ENCODE peak calls at places on chromosomes 13 and 19, in four cellular contexts. V is IMR-90, E is mesendoderm, X is H1. L is an unnamed sample.

GRCh38 chr19:42246869-42247630 is 4.6 kb upstream of the GSK3A start:
- DNase-seq in V (peak), E (no peak), X (no peak), L (no peak)

GRCh38 chr19:7395793-7396192 is 47.1 kb downstream of the ARHGEF18 start:
- DNase-seq in V (no peak), E (no peak), X (no peak), L (no peak)

GRCh38 chr13:25180450-25180794 is 8.3 kb upstream of the AMER2 start:
- DNase-seq in V (no peak), E (no peak), X (no peak), L (no peak)

GRCh38 chr13:29753593-29754485 is 96.6 kb downstream of the UBL3 start:
- DNase-seq in V (peak), E (no peak), X (no peak), L (no peak)

GRCh38 chr19:40584007-40584406 is 7.3 kb downstream of the SHKBP1 start:
- DNase-seq in V (no peak), E (no peak), X (no peak), L (no peak)

GRCh38 chr13:113602291-113602970 is 17.9 kb downstream of the TFDP1 start:
- DNase-seq in V (no peak), E (no peak), X (no peak), L (no peak)

GRCh38 chr13:91516799-91517198 is 118.4 kb downstream of the GPC5 start:
- DNase-seq in V (no peak), E (no peak), X (no peak), L (no peak)

GRCh38 chr19:4267101-4267900 is 11.8 kb upstream of the SHD start:
- DNase-seq in V (peak), E (peak), X (peak), L (peak)

GRCh38 chr13:56335775-56336174 is 804.9 kb upstream of the PRR20A start:
- DNase-seq in V (no peak), E (no peak), X (no peak), L (no peak)

GRCh38 chr13:32284927-32285632 is 30.1 kb downstream of the ZAR1L start:
- DNase-seq in V (peak), E (peak), X (no peak), L (no peak)

GRCh38 chr19:40578442-40578908 is 1.8 kb downstream of the SHKBP1 start:
- DNase-seq in V (peak), E (peak), X (no peak), L (peak)

GRCh38 chr19:38655148-38655824 is 7.8 kb downstream of the ACTN4 start:
- DNase-seq in V (peak), E (no peak), X (no peak), L (no peak)

GRCh38 chr13:18956473-18957078 is 225.0 kb downstream of the TUBA3C start:
- DNase-seq in V (no peak), E (no peak), X (no peak), L (no peak)

GRCh38 chr13:104920091-104920490 is 1615.4 kb downstream of the EFNB2 start:
- DNase-seq in V (no peak), E (no peak), X (no peak), L (no peak)

GRCh38 chr19:58456111-58456510 is 4.7 kb downstream of the ZNF324B start:
- DNase-seq in V (no peak), E (no peak), X (no peak), L (no peak)

GRCh38 chr13:113452942-113453901 is at the start of gene ADPRHL1:
- DNase-seq in V (no peak), E (no peak), X (no peak), L (no peak)

GRCh38 chr13:44819245-44819644 is 170.0 kb downstream of the NUFIP1 start:
- DNase-seq in V (peak), E (peak), X (no peak), L (no peak)

GRCh38 chr19:33445752-33446070 is 72.2 kb downstream of the CEBPG start:
- DNase-seq in V (no peak), E (no peak), X (no peak), L (no peak)

GRCh38 chr19:33370783-33371182 is 2.7 kb upstream of the CEBPG start:
- DNase-seq in V (no peak), E (no peak), X (no peak), L (no peak)

GRCh38 chr19:40264314-40265054 is 20.7 kb downstream of the AKT2 start:
- DNase-seq in V (no peak), E (peak), X (no peak), L (no peak)

GRCh38 chr19:57559404-57560025 is at the start of gene ZNF550:
- DNase-seq in V (peak), E (peak), X (no peak), L (peak)

GRCh38 chr13:85405316-85405897 is 393.8 kb downstream of the SLITRK6 start:
- DNase-seq in V (no peak), E (no peak), X (no peak), L (peak)

GRCh38 chr13:79791471-79792042 is 310.6 kb downstream of the NDFIP2 start:
- DNase-seq in V (no peak), E (no peak), X (no peak), L (no peak)

GRCh38 chr13:23709521-23709920 is 139.3 kb downstream of the TNFRSF19 start:
- DNase-seq in V (peak), E (peak), X (no peak), L (no peak)

GRCh38 chr13:114143806-114144605 is 11.6 kb upstream of the RASA3 start:
- DNase-seq in V (no peak), E (peak), X (no peak), L (peak)

GRCh38 chr19:39671739-39672363 is 16.1 kb downstream of the LGALS16 start:
- DNase-seq in V (peak), E (peak), X (peak), L (peak)

GRCh38 chr19:58558066-58558622 is at the start of gene UBE2M:
- DNase-seq in V (no peak), E (peak), X (no peak), L (peak)

GRCh38 chr13:24923305-24923640 is 159.3 kb downstream of the RNF17 start:
- DNase-seq in V (peak), E (no peak), X (no peak), L (no peak)

GRCh38 chr19:48069435-48069834 is 25.6 kb upstream of the CABP5 start:
- DNase-seq in V (no peak), E (peak), X (no peak), L (no peak)

GRCh38 chr13:67023088-67023893 is 206.8 kb downstream of the PCDH9 start:
- DNase-seq in V (peak), E (peak), X (no peak), L (peak)

GRCh38 chr13:112434032-112434431 is 57.9 kb downstream of the SPACA7 start:
- DNase-seq in V (no peak), E (no peak), X (no peak), L (no peak)

GRCh38 chr13:25901460-25902376 is 150.1 kb downstream of the SHISA2 start:
- DNase-seq in V (peak), E (peak), X (no peak), L (no peak)

GRCh38 chr13:80116107-80116506 is 224.8 kb downstream of the SPRY2 start:
- DNase-seq in V (peak), E (no peak), X (no peak), L (no peak)

GRCh38 chr13:52738719-52739467 is 727 bp downstream of the CNMD start:
- DNase-seq in V (no peak), E (peak), X (no peak), L (peak)

GRCh38 chr19:10920781-10921180 is 7.7 kb downstream of the YIPF2 start:
- DNase-seq in V (no peak), E (no peak), X (no peak), L (no peak)

GRCh38 chr13:99335603-99336002 is 28.4 kb upstream of the GPR183 start:
- DNase-seq in V (no peak), E (no peak), X (no peak), L (no peak)
- H3K56ac ChIP-seq in V (no peak), E (no peak), X (no peak), L (no peak)

DNA sequence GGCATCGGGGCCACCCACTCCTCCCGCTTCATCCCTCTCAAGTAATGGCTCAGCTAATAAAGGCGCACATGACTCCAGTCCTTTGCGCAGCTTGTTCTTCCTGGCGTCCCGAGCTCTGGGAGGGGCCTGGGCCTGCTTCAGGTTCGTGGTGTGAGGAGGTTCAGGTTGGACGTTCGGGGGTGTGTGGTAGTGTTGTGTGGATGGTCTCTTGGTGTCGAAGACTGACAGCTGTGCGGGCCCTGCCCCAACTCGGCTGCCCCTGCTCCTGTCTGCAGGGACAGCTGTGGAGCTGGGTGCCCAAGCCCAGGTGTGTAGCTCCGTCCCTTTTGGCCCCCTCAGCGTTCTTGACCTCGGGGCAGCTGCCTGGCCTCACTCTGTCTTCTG is 2.2 kb downstream of the RPS15 start:
- DNase-seq in V (no peak), E (no peak), X (no peak), L (no peak)
- H3K56ac ChIP-seq in V (no peak), E (no peak), X (no peak), L (no peak)

GRCh38 chr19:51709575-51709974 is 14.2 kb downstream of the HAS1 start:
- DNase-seq in V (no peak), E (no peak), X (no peak), L (no peak)
- H3K56ac ChIP-seq in V (no peak), E (no peak), X (no peak), L (no peak)

GRCh38 chr13:98048263-98048662 is 94.6 kb upstream of the FARP1 start:
- DNase-seq in V (no peak), E (peak), X (no peak), L (no peak)
- H3K56ac ChIP-seq in V (no peak), E (peak), X (no peak), L (no peak)

DNA sequence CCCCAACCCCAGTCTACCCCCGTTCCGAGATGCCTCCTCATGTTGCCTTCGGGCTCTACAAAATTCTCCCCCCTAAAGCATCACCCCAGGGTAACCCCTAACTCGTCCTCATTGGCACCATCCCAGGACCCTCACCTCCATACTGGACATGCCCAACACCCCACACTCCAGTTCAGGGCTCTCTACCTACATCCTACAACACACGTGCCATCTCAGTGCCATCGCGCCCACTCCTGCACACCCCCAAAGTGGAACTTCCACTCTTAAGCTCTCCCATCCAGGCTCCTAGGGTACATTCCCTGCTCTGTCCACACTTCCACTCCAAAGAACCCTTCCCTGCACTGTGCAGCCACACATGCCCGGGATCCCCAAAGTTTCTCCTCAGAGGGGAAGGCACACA is 827 bp upstream of the FKRP start:
- DNase-seq in V (no peak), E (no peak), X (no peak), L (no peak)
- H3K56ac ChIP-seq in V (peak), E (peak), X (peak), L (no peak)

GRCh38 chr13:30892966-30893365 is 13.1 kb upstream of the MEDAG start:
- DNase-seq in V (peak), E (peak), X (no peak), L (peak)

GRCh38 chr13:30900952-30901749 is 4.9 kb upstream of the MEDAG start:
- DNase-seq in V (no peak), E (no peak), X (no peak), L (no peak)

GRCh38 chr13:30898721-30899188 is 7.3 kb upstream of the MEDAG start:
- DNase-seq in V (peak), E (peak), X (no peak), L (no peak)

GRCh38 chr13:30895773-30896172 is 10.3 kb upstream of the MEDAG start:
- DNase-seq in V (peak), E (peak), X (no peak), L (no peak)

DNA sequence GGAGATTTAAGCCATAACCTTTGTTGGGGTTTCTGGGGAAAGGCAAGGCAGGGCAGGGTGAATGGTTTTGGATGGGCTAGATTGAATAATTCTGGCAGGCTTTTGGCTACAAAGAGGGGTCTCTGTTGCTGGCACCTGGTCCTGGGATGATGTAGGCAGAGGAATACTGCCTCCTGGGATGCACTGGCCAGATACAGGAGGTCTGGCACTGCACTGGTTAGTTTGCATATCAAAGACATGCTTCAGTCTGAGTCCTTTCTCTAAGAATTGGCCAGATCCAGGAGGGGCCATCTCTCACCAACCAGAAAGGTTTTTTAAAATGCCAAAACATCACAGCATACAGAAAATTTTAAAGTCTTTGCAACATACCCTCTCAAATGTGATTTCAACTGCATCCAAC is 8.0 kb upstream of the MEDAG start:
- DNase-seq in V (no peak), E (peak), X (no peak), L (no peak)
- H3K56ac ChIP-seq in V (no peak), E (no peak), X (no peak), L (no peak)

GRCh38 chr13:75521956-75522355 is 15.7 kb downstream of the COMMD6 start:
- DNase-seq in V (no peak), E (no peak), X (no peak), L (no peak)

GRCh38 chr13:75514080-75515040 is 23.3 kb downstream of the COMMD6 start:
- DNase-seq in V (peak), E (no peak), X (no peak), L (no peak)

GRCh38 chr13:75513271-75513670 is 24.4 kb downstream of the COMMD6 start:
- DNase-seq in V (no peak), E (no peak), X (no peak), L (no peak)

GRCh38 chr13:75518439-75519088 is 19.1 kb downstream of the COMMD6 start:
- DNase-seq in V (no peak), E (no peak), X (no peak), L (no peak)
- H3K56ac ChIP-seq in V (no peak), E (no peak), X (no peak), L (no peak)

DNA sequence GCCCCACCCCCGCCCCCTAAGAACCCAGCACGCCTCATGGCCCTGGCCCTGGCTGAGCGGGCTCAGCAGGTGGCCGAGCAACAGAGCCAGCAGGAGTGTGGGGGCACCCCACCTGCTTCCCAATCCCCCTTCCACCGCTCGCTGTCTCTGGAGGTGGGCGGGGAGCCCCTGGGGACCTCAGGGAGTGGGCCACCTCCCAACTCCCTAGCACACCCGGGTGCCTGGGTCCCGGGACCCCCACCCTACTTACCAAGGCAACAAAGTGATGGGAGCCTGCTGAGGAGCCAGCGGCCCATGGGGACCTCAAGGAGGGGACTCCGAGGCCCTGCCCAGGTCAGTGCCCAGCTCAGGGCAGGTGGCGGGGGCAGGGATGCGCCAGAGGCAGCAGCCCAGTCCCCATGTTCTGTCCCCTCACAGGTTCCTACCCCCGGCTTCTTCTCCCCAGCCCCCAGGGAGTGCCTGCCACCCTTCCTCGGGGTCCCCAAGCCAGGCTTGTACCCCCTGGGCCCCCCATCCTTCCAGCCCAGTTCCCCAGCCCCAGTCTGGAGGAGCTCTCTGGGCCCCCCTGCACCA is 11.9 kb downstream of the ARHGAP33 start:
- DNase-seq in V (no peak), E (no peak), X (no peak), L (no peak)
- H3K56ac ChIP-seq in V (no peak), E (no peak), X (no peak), L (no peak)

DNA sequence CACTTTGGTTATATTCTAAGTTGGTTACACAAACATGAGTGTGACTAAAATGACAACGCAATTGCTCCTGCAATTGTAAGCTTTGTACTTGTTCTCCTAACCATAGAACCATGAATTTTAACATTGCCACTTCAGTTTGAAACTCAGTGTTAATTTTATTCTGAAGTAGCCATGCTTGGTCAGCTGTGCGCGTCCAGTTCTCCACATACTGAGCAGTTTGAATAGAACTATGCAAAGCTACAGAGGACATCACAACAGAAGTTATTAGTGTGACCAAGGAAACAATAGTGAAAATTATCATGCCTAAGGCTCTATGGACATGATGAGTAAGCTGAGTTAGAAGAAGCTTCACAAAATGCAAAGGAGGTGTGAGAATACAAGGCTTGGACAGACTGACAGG is 19.6 kb upstream of the ZNF100 start:
- DNase-seq in V (no peak), E (no peak), X (no peak), L (no peak)
- H3K56ac ChIP-seq in V (no peak), E (no peak), X (no peak), L (no peak)